ENCODE peak calls at places on chromosome 17, in six cellular contexts. I, H, B, K, W and N are unnamed samples.

GRCh38 chr17:48613862-48614694 is 1.0 kb downstream of the HOXB8 start:
- DNase-seq in K (no peak), B (no peak), H (peak; percentile 29), I (no peak), W (no peak), N (peak; percentile 46)

GRCh38 chr17:34542700-34543336 is 36.6 kb upstream of the TMEM132E start:
- DNase-seq in K (peak; percentile 58), I (no peak), B (no peak), H (peak; percentile 51), W (peak; percentile 52), N (peak; percentile 52)

GRCh38 chr17:69462882-69463281 is 48.4 kb downstream of the MAP2K6 start:
- DNase-seq in B (no peak), K (no peak), W (no peak), H (no peak), I (no peak), N (no peak)

GRCh38 chr17:82305727-82306300 is 11.6 kb downstream of the CD7 start:
- DNase-seq in K (no peak), B (no peak), I (no peak), W (no peak), H (no peak), N (peak; percentile 12)

GRCh38 chr17:70138309-70138865 is 30.9 kb upstream of the KCNJ2 start:
- DNase-seq in W (no peak), I (no peak), H (peak; percentile 67), B (no peak), K (no peak), N (no peak)

GRCh38 chr17:42288985-42289862 is 926 bp downstream of the STAT5A start:
- DNase-seq in I (no peak), K (no peak), W (no peak), H (no peak), B (no peak), N (peak; percentile 73)

GRCh38 chr17:57762375-57762916 is 17.3 kb upstream of the CCDC182 start:
- DNase-seq in I (no peak), W (no peak), H (no peak), B (no peak), K (no peak), N (no peak)

GRCh38 chr17:2929881-2930533 is 133.4 kb downstream of the OR1D5 start:
- DNase-seq in H (peak; percentile 69), W (peak; percentile 59), I (no peak), B (no peak), K (peak; percentile 68), N (peak; percentile 46)

GRCh38 chr17:57284984-57285646 is 28.8 kb downstream of the MSI2 start:
- DNase-seq in I (no peak), H (peak; percentile 37), B (no peak), W (no peak), K (no peak), N (peak; percentile 76)

GRCh38 chr17:51119415-51120356 is 982 bp downstream of the SPAG9 start:
- DNase-seq in K (peak; percentile 29), W (peak; percentile 60), I (peak; percentile 23), H (peak; percentile 44), B (peak; percentile 90), N (peak; percentile 64)

GRCh38 chr17:62774338-62774737 is 33.8 kb downstream of the MARCHF10 start:
- DNase-seq in I (no peak), W (no peak), H (no peak), K (no peak), B (no peak), N (no peak)

GRCh38 chr17:16932611-16933010 is 39.3 kb downstream of the TNFRSF13B start:
- DNase-seq in B (no peak), W (no peak), I (no peak), H (no peak), K (no peak), N (no peak)

GRCh38 chr17:75587718-75588545 is at the start of gene MYO15B:
- DNase-seq in I (peak; percentile 7), H (peak; percentile 26), W (no peak), K (peak; percentile 64), B (no peak), N (peak; percentile 60)

GRCh38 chr17:51000835-51001638 is 119.6 kb downstream of the SPAG9 start:
- DNase-seq in I (peak; percentile 90), B (no peak), H (peak; percentile 80), K (no peak), W (peak; percentile 73), N (no peak)

GRCh38 chr17:30170415-30170987 is 53.9 kb downstream of the NSRP1 start:
- DNase-seq in W (peak; percentile 11), B (no peak), I (no peak), H (no peak), K (no peak), N (no peak)

GRCh38 chr17:63075969-63076368 is 109.9 kb downstream of the TANC2 start:
- DNase-seq in B (no peak), W (no peak), H (peak; percentile 7), K (no peak), I (no peak), N (no peak)